ENCODE peak calls at places on chromosomes 1 and 21, in four cellular contexts. One of them, this sample, is unnamed.
A peak's percentile ranks its signal among the peaks of the same experiment; 100 is the strongest.

GRCh38 chr1:114349891-114350605 is 161.0 kb downstream of the TRIM33 start:
- DNase-seq in foreskin keratinocyte: no peak
- DNase-seq in ovary: no peak
- DNase-seq in heart right ventricle: no peak
- DNase-seq in this sample: no peak

GRCh38 chr1:53172751-53173498 is 23.7 kb upstream of the CPT2 start:
- DNase-seq in ovary: no peak
- DNase-seq in foreskin keratinocyte: peak; percentile 7
- DNase-seq in heart right ventricle: no peak
- DNase-seq in this sample: no peak

GRCh38 chr1:66339944-66340343 is 194.0 kb upstream of the SGIP1 start:
- DNase-seq in heart right ventricle: no peak
- DNase-seq in ovary: no peak
- DNase-seq in foreskin keratinocyte: no peak
- DNase-seq in this sample: no peak

GRCh38 chr1:36321119-36321951 is 2.1 kb downstream of the EVA1B start:
- DNase-seq in ovary: peak; percentile 95
- DNase-seq in heart right ventricle: peak; percentile 90
- DNase-seq in foreskin keratinocyte: no peak
- DNase-seq in this sample: no peak

GRCh38 chr1:229756666-229757065 is 130.6 kb downstream of the URB2 start:
- DNase-seq in foreskin keratinocyte: peak; percentile 63
- DNase-seq in ovary: no peak
- DNase-seq in heart right ventricle: no peak
- DNase-seq in this sample: peak; percentile 68

GRCh38 chr1:204659061-204659460 is 26.5 kb downstream of the LRRN2 start:
- DNase-seq in ovary: no peak
- DNase-seq in heart right ventricle: no peak
- DNase-seq in foreskin keratinocyte: no peak
- DNase-seq in this sample: no peak

GRCh38 chr1:36091141-36091540 is 2.4 kb downstream of the ADPRS start:
- DNase-seq in heart right ventricle: no peak
- DNase-seq in foreskin keratinocyte: no peak
- DNase-seq in ovary: no peak
- DNase-seq in this sample: no peak

GRCh38 chr1:233945979-233946378 is 41.5 kb downstream of the SLC35F3 start:
- DNase-seq in ovary: no peak
- DNase-seq in heart right ventricle: no peak
- DNase-seq in foreskin keratinocyte: no peak
- DNase-seq in this sample: no peak

GRCh38 chr1:231929311-231929710 is 302.7 kb downstream of the DISC1 start:
- DNase-seq in heart right ventricle: no peak
- DNase-seq in ovary: no peak
- DNase-seq in foreskin keratinocyte: peak; percentile 97
- DNase-seq in this sample: peak; percentile 96

GRCh38 chr1:230395932-230396331 is 30.2 kb downstream of the PGBD5 start:
- DNase-seq in ovary: no peak
- DNase-seq in foreskin keratinocyte: no peak
- DNase-seq in heart right ventricle: no peak
- DNase-seq in this sample: no peak

DNA sequence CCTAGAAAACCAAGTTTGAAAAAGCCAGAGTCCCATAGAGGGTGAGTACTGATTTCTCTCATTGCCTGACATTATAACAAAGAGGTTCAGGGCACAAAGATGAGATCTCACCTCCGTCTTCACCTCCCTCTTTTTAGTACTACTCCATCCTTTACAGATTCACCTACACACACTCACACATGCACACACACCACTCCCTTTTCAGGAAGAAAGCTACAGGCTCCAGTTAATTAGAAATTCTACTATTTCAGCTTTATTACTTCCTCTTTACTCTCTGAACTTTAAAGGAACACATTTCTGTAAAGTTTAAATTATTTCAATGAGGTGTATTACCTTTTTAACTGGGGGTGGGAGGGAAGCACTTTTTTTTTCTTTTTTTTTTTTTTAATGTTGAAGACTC is 59.6 kb upstream of the PRDX6 start:
- DNase-seq in heart right ventricle: no peak
- DNase-seq in foreskin keratinocyte: no peak
- DNase-seq in ovary: no peak
- DNase-seq in this sample: no peak
- H3K27ac ChIP-seq in heart right ventricle: no peak overlapping the region
- H3K27ac ChIP-seq in foreskin keratinocyte: no peak overlapping the region
- H3K27ac ChIP-seq in ovary: no peak overlapping the region
- H3K27ac ChIP-seq in this sample: no peak overlapping the region

DNA sequence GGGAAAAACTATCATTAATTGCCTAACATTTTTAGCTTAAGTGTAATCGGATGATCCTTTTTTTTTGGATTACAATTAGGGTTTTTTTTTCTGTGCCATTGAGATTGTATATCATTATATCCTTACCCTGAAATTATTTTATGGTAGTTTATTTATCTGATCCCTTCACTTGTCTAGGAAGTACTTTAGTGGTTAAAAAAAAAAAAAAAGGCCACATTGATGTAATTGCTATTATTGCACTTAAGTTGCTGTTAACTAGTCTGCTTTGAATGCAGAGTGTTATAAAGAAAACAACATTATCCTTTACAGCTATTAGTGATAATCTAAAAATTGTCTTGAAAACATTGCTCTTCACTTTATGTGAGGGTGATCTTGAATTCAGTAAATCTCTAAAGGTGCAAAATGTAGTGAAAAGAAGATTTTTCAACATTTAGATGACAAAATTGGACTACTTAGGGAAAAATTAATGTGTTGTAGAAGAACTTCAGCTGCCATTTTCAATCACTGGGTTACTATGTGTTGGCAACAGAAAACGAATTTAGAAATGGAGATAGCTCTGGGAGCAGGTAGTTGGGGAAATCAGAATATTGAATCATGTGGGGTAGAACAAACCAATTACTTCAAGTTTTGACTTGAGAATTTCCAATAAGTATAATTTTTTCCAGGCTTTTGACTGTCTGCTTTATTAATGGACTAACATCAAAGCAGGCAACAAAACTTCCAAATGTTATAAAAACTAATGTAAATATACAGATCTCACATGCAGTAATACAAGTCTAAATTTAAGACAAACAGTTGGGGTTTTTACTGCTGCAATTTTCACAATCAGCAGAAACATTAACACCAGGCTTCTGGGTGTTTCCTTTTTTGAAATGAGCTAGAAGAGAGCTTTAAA is 5.0 kb downstream of the ADGRL2 start:
- DNase-seq in ovary: no peak
- DNase-seq in foreskin keratinocyte: no peak
- DNase-seq in heart right ventricle: no peak
- DNase-seq in this sample: no peak
- H3K27ac ChIP-seq in ovary: no peak overlapping the region
- H3K27ac ChIP-seq in foreskin keratinocyte: no peak overlapping the region
- H3K27ac ChIP-seq in heart right ventricle: peak overlapping the region; percentile 14
- H3K27ac ChIP-seq in this sample: peak overlapping the region; percentile 7

DNA sequence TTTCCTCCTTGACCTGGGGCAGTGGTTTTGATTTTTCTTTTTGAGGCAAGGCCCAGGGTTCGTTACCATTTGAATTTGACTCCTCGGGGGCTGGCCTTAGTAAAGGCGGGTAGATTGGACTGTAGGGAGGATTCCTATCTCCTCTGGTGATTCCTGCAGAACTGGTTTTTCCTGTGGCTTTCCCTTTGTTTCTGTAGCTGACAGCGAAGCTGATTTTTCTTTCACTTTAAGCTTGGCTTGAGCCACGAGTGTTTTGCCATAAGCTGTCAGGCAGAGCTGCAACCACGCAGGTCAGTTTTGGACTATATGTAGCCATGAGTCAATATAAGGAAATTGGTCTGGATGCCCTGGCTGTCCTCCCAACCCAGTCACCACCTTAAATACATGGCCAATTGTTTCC is 28.7 kb upstream of the KCNJ15 start:
- DNase-seq in foreskin keratinocyte: peak; percentile 76
- DNase-seq in ovary: no peak
- DNase-seq in heart right ventricle: no peak
- DNase-seq in this sample: peak; percentile 74
- H3K27ac ChIP-seq in foreskin keratinocyte: no peak overlapping the region
- H3K27ac ChIP-seq in ovary: no peak overlapping the region
- H3K27ac ChIP-seq in heart right ventricle: no peak overlapping the region
- H3K27ac ChIP-seq in this sample: no peak overlapping the region

DNA sequence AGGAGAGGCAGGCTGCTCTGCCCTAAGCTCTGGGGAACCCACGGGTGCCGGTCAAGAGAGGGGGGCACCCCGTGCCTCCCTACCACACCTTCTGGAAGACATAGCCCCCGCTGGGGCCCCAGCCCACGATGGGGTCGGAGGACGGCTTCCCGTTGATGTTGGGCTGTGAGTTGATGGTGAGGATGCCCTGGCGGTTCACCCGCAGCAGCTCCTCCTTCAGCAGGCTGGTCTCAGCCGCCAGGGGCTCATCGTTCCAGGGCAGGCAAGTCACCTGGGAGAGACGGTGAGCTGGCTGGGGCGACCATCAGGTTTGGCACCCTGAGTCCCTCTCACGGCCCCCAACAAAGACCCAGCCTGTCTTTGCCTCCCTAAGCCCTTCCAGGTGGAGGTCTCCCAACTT is 11.9 kb downstream of the MTHFR start:
- DNase-seq in ovary: no peak
- DNase-seq in foreskin keratinocyte: no peak
- DNase-seq in heart right ventricle: no peak
- DNase-seq in this sample: no peak
- H3K27ac ChIP-seq in ovary: no peak overlapping the region
- H3K27ac ChIP-seq in foreskin keratinocyte: no peak overlapping the region
- H3K27ac ChIP-seq in heart right ventricle: peak overlapping the region; percentile 95
- H3K27ac ChIP-seq in this sample: no peak overlapping the region

DNA sequence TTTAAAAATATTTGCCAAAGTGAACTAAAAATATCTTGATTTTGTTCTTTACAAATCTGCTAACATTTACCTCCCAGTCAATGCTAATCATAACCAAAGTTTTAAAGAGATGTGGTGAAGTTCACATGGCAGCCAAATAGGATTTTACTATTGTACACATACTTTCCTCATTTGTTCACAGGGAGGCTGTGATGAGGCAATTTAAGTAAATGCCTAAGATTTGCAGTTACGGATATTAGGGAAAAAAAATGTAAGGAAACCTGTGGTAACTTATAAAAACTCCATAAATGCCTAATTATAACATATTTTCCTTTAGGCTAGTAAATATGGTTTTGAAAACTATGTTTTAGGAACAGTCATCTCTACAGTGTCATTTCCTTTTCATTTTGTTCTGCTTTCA is 32.4 kb downstream of the RGS5 start:
- DNase-seq in ovary: no peak
- DNase-seq in foreskin keratinocyte: no peak
- DNase-seq in heart right ventricle: no peak
- DNase-seq in this sample: no peak
- H3K27ac ChIP-seq in ovary: no peak overlapping the region
- H3K27ac ChIP-seq in foreskin keratinocyte: no peak overlapping the region
- H3K27ac ChIP-seq in heart right ventricle: peak overlapping the region; percentile 22
- H3K27ac ChIP-seq in this sample: no peak overlapping the region

GRCh38 chr1:12162459-12163137 is 4.2 kb upstream of the TNFRSF1B start:
- DNase-seq in foreskin keratinocyte: no peak
- DNase-seq in ovary: no peak
- DNase-seq in heart right ventricle: no peak
- DNase-seq in this sample: no peak
- H3K27ac ChIP-seq in foreskin keratinocyte: no peak overlapping the region
- H3K27ac ChIP-seq in ovary: no peak overlapping the region
- H3K27ac ChIP-seq in heart right ventricle: peak overlapping the region; percentile 79
- H3K27ac ChIP-seq in this sample: no peak overlapping the region

DNA sequence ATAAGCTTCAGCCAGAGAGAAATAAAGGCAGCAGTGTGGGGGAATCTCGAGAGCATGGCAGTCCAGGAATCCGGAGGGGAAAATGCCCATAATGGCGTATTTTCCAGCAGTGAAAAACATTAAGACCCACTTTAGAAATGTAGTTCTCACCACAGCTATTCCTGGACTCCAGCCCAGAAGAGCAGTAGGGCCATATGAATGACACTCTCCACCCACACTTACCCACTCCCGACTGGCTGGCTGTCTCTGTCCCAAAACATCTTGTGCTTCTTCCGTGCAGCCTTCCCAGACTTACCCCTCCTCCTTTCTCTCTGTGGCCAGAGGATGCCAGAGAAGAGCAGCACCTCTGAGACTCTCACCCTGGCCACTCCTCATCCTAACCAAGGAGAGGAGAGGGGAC is 56.4 kb downstream of the TRABD2B start:
- DNase-seq in ovary: no peak
- DNase-seq in foreskin keratinocyte: no peak
- DNase-seq in heart right ventricle: no peak
- DNase-seq in this sample: peak; percentile 17
- H3K27ac ChIP-seq in ovary: no peak overlapping the region
- H3K27ac ChIP-seq in foreskin keratinocyte: no peak overlapping the region
- H3K27ac ChIP-seq in heart right ventricle: no peak overlapping the region
- H3K27ac ChIP-seq in this sample: no peak overlapping the region

DNA sequence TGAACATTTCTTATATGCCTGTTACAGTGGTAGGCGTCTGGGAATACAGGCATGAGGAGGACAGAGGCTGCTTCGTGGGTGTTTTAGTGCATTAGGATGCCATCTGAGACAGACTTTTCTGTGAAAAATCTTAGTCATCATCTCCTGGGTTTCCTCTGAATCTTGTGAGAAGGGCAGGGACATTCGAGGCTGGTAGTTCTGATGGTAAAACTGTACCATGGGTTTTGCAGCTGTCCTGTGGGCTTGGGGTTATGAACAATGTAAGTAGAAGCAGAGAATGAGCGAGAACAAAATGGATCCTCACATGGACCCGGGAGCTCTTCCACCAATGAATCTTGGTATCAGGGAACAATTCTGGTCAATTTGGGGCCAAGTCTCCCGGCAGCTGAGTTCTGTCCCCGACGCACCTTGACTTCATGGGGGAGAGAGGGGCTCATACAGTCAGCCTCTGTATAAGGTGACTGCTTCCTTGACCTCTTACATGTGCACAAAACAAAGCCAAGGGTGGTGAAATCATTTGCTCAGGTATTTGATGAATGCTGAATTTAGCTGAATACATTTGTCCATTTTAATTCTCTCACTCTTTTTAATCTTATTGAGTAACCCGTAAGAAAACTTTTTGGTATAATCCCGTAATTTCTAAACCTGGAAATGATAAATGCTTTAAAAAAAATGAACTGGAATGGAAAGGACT is 63.6 kb upstream of the ERRFI1 start:
- DNase-seq in foreskin keratinocyte: peak; percentile 33
- DNase-seq in ovary: no peak
- DNase-seq in heart right ventricle: no peak
- DNase-seq in this sample: peak; percentile 39
- H3K27ac ChIP-seq in foreskin keratinocyte: peak overlapping the region; percentile 43
- H3K27ac ChIP-seq in ovary: no peak overlapping the region
- H3K27ac ChIP-seq in heart right ventricle: peak overlapping the region; percentile 21
- H3K27ac ChIP-seq in this sample: peak overlapping the region; percentile 85

GRCh38 chr1:168876830-168877229 is 147.8 kb upstream of the DPT start:
- DNase-seq in foreskin keratinocyte: no peak
- DNase-seq in ovary: no peak
- DNase-seq in heart right ventricle: no peak
- DNase-seq in this sample: no peak

GRCh38 chr1:168875819-168876218 is 146.8 kb upstream of the DPT start:
- DNase-seq in heart right ventricle: no peak
- DNase-seq in ovary: no peak
- DNase-seq in foreskin keratinocyte: no peak
- DNase-seq in this sample: no peak

GRCh38 chr1:168879906-168880734 is 151.1 kb upstream of the DPT start:
- DNase-seq in heart right ventricle: peak; percentile 27
- DNase-seq in ovary: peak; percentile 53
- DNase-seq in foreskin keratinocyte: peak; percentile 54
- DNase-seq in this sample: peak; percentile 72
- H3K27ac ChIP-seq in heart right ventricle: peak overlapping the region; percentile 39
- H3K27ac ChIP-seq in ovary: no peak overlapping the region
- H3K27ac ChIP-seq in foreskin keratinocyte: no peak overlapping the region
- H3K27ac ChIP-seq in this sample: no peak overlapping the region

GRCh38 chr1:40315795-40316594 is 1.1 kb downstream of the COL9A2 start:
- DNase-seq in heart right ventricle: no peak
- DNase-seq in foreskin keratinocyte: peak; percentile 34
- DNase-seq in ovary: no peak
- DNase-seq in this sample: no peak
- H3K27ac ChIP-seq in heart right ventricle: no peak overlapping the region
- H3K27ac ChIP-seq in foreskin keratinocyte: no peak overlapping the region
- H3K27ac ChIP-seq in ovary: no peak overlapping the region
- H3K27ac ChIP-seq in this sample: no peak overlapping the region

This sample was measured in mammary epithelial cell.